ENCODE peak calls at places on chromosomes 5 and 9, in four cellular contexts. One of them, this sample, is unnamed. For H3K9me3, the result is how much of the 10 kb centered on the place peaks cover.

GRCh38 chr5:178111925-178112324 is 1.4 kb upstream of the N4BP3 start:
- DNase-seq in CD8-positive, alpha-beta T cell: no peak
- DNase-seq in psoas muscle: no peak
- DNase-seq in left ventricle myocardium inferior: no peak
- DNase-seq in this sample: no peak

GRCh38 chr5:171714286-171714685 is 71.3 kb upstream of the SMIM23 start:
- DNase-seq in psoas muscle: no peak
- DNase-seq in CD8-positive, alpha-beta T cell: no peak
- DNase-seq in left ventricle myocardium inferior: no peak
- DNase-seq in this sample: no peak

GRCh38 chr5:10288600-10289213 is 19.0 kb downstream of the CMBL start:
- DNase-seq in left ventricle myocardium inferior: peak
- DNase-seq in psoas muscle: peak
- DNase-seq in CD8-positive, alpha-beta T cell: peak
- DNase-seq in this sample: peak

GRCh38 chr9:104682642-104683041 is 11.7 kb upstream of the OR13D1 start:
- DNase-seq in left ventricle myocardium inferior: no peak
- DNase-seq in psoas muscle: no peak
- DNase-seq in CD8-positive, alpha-beta T cell: no peak
- DNase-seq in this sample: no peak

GRCh38 chr5:132419517-132420468 is 50.3 kb downstream of the SLC22A5 start:
- DNase-seq in left ventricle myocardium inferior: peak
- DNase-seq in psoas muscle: peak
- DNase-seq in CD8-positive, alpha-beta T cell: peak
- DNase-seq in this sample: peak

GRCh38 chr9:100856238-100856637 is 172.3 kb upstream of the PLPPR1 start:
- DNase-seq in left ventricle myocardium inferior: no peak
- DNase-seq in CD8-positive, alpha-beta T cell: no peak
- DNase-seq in psoas muscle: no peak
- DNase-seq in this sample: no peak

GRCh38 chr9:124257070-124257864 is 482 bp upstream of the NEK6 start:
- DNase-seq in CD8-positive, alpha-beta T cell: no peak
- DNase-seq in left ventricle myocardium inferior: no peak
- DNase-seq in psoas muscle: peak
- DNase-seq in this sample: no peak

GRCh38 chr9:133986774-133987454 is 5.2 kb downstream of the VAV2 start:
- DNase-seq in CD8-positive, alpha-beta T cell: no peak
- DNase-seq in psoas muscle: peak
- DNase-seq in left ventricle myocardium inferior: peak
- DNase-seq in this sample: no peak

GRCh38 chr9:84254972-84255371 is 85.6 kb downstream of the SLC28A3 start:
- DNase-seq in CD8-positive, alpha-beta T cell: no peak
- DNase-seq in psoas muscle: no peak
- DNase-seq in left ventricle myocardium inferior: peak
- DNase-seq in this sample: no peak

GRCh38 chr5:144177548-144177947 is 6.9 kb downstream of the KCTD16 start:
- DNase-seq in left ventricle myocardium inferior: no peak
- DNase-seq in psoas muscle: no peak
- DNase-seq in CD8-positive, alpha-beta T cell: no peak
- DNase-seq in this sample: no peak
- H3K4me3 ChIP-seq in left ventricle myocardium inferior: no peak
- H3K4me3 ChIP-seq in psoas muscle: no peak
- H3K4me3 ChIP-seq in CD8-positive, alpha-beta T cell: no peak
- H3K4me3 ChIP-seq in this sample: no peak

GRCh38 chr9:2489838-2490314 is 131.7 kb upstream of the VLDLR start:
- DNase-seq in CD8-positive, alpha-beta T cell: no peak
- DNase-seq in left ventricle myocardium inferior: no peak
- DNase-seq in psoas muscle: no peak
- DNase-seq in this sample: no peak
- TF ChIP-seq CTCF in CD8-positive, alpha-beta T cell: no peak
- TF ChIP-seq CTCF in left ventricle myocardium inferior: no peak
- TF ChIP-seq CTCF in psoas muscle: no peak
- TF ChIP-seq CTCF in this sample: no peak

DNA sequence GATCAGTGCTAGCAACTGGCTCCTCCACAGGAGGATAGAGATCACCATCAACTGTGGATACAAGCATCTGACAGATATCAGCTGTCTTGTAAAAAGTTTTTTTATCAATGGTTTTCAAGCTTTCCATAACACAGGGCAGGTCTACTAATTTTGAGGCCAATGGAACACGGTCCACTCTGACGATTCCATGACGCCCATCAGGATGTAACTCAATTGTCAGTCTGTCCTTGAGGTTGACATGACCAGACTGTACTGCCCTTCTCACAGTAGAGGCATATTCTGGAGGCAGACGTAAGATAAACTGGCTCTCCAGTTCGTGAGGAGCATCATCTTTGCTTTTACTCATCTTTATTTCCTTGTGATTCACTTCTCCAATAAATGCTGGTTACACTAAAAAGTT is 885 bp downstream of the TAF7 start:
- DNase-seq in psoas muscle: no peak
- DNase-seq in left ventricle myocardium inferior: no peak
- DNase-seq in CD8-positive, alpha-beta T cell: no peak
- DNase-seq in this sample: no peak
- H3K9me3 ChIP-seq in psoas muscle: half or more
- H3K9me3 ChIP-seq in left ventricle myocardium inferior: half or more
- H3K9me3 ChIP-seq in CD8-positive, alpha-beta T cell: under half
- H3K9me3 ChIP-seq in this sample: half or more

GRCh38 chr9:113012492-113012891 is 500 bp upstream of the ZNF883 start:
- DNase-seq in psoas muscle: no peak
- DNase-seq in CD8-positive, alpha-beta T cell: no peak
- DNase-seq in left ventricle myocardium inferior: no peak
- DNase-seq in this sample: no peak
- H3K4me3 ChIP-seq in psoas muscle: peak
- H3K4me3 ChIP-seq in CD8-positive, alpha-beta T cell: no peak
- H3K4me3 ChIP-seq in left ventricle myocardium inferior: peak
- H3K4me3 ChIP-seq in this sample: no peak

DNA sequence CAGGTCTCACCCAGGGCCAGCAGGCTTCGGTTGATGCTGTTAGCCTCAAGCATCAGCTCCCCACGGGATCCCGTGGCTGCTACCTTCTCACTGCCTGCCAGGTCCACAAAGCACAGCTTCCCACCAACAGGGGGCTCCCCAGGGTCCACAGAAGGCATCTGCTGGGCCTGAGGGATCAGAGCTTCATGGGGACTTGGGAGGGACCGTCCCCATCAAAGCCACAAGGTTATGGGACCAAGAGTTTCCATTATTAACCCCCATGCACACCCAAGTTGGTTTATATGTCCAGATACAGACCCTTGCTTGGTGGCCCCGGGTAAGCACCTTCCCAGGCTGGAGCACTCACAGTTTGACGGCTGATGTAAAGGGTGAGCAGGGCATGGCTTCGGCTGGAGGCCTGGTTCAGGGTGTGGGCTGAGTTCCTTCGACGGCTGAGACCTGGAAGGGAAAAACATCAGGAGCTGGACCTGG is 3.0 kb downstream of the KIF12 start:
- DNase-seq in CD8-positive, alpha-beta T cell: no peak
- DNase-seq in psoas muscle: no peak
- DNase-seq in left ventricle myocardium inferior: no peak
- DNase-seq in this sample: no peak
- TF ChIP-seq CTCF in CD8-positive, alpha-beta T cell: no peak
- TF ChIP-seq CTCF in psoas muscle: no peak
- TF ChIP-seq CTCF in left ventricle myocardium inferior: no peak
- TF ChIP-seq CTCF in this sample: no peak

GRCh38 chr5:141355641-141356040 is 820 bp downstream of the PCDHGA4 start:
- DNase-seq in CD8-positive, alpha-beta T cell: no peak
- DNase-seq in left ventricle myocardium inferior: no peak
- DNase-seq in psoas muscle: no peak
- DNase-seq in this sample: no peak
- H3K9me3 ChIP-seq in CD8-positive, alpha-beta T cell: under half
- H3K9me3 ChIP-seq in left ventricle myocardium inferior: half or more
- H3K9me3 ChIP-seq in psoas muscle: under half
- H3K9me3 ChIP-seq in this sample: under half

DNA sequence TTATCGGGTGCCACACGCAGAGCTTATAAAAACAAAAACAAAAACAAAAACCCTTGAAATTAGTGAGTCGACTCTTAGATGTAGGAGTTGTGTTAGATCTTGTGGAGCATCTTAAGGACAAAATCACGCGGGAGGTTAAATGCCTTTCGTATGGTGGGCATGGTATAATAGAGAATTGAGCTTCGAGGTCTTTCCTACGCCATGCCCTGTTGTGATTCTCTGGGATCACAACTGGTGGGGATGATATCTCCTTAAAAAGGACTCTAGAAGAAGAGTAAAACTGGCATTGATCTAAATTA is 773 bp upstream of the ELL2 start:
- DNase-seq in left ventricle myocardium inferior: no peak
- DNase-seq in CD8-positive, alpha-beta T cell: no peak
- DNase-seq in psoas muscle: no peak
- DNase-seq in this sample: no peak
- H3K4me3 ChIP-seq in left ventricle myocardium inferior: peak
- H3K4me3 ChIP-seq in CD8-positive, alpha-beta T cell: peak
- H3K4me3 ChIP-seq in psoas muscle: peak
- H3K4me3 ChIP-seq in this sample: peak

DNA sequence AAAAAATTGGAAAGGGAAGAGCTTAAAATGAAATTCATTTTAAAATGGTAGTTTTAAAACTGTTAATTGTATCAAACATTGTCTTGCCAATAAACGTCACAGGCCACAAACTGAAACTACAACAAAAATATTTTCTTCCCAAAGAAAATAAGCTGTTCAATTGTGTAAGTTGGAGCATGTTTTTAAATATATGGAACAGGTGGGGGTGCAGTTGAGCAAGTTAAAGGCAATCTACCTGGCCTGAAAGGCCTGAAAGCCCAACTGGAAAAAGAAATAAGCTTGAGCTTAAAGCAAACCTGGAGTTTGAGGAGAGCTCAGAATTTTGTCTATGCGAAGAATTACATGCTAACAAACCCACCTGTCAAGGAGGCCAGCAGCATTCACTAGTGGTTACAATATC is 439.5 kb downstream of the ACTL7B start:
- DNase-seq in psoas muscle: no peak
- DNase-seq in CD8-positive, alpha-beta T cell: no peak
- DNase-seq in left ventricle myocardium inferior: no peak
- DNase-seq in this sample: no peak
- TF ChIP-seq CTCF in psoas muscle: peak
- TF ChIP-seq CTCF in CD8-positive, alpha-beta T cell: no peak
- TF ChIP-seq CTCF in left ventricle myocardium inferior: no peak
- TF ChIP-seq CTCF in this sample: no peak

GRCh38 chr5:1041225-1042186 is 32.9 kb downstream of the NKD2 start:
- DNase-seq in psoas muscle: no peak
- DNase-seq in CD8-positive, alpha-beta T cell: no peak
- DNase-seq in left ventricle myocardium inferior: no peak
- DNase-seq in this sample: no peak
- H3K9me3 ChIP-seq in psoas muscle: under half
- H3K9me3 ChIP-seq in CD8-positive, alpha-beta T cell: under half
- H3K9me3 ChIP-seq in left ventricle myocardium inferior: under half
- H3K9me3 ChIP-seq in this sample: under half

DNA sequence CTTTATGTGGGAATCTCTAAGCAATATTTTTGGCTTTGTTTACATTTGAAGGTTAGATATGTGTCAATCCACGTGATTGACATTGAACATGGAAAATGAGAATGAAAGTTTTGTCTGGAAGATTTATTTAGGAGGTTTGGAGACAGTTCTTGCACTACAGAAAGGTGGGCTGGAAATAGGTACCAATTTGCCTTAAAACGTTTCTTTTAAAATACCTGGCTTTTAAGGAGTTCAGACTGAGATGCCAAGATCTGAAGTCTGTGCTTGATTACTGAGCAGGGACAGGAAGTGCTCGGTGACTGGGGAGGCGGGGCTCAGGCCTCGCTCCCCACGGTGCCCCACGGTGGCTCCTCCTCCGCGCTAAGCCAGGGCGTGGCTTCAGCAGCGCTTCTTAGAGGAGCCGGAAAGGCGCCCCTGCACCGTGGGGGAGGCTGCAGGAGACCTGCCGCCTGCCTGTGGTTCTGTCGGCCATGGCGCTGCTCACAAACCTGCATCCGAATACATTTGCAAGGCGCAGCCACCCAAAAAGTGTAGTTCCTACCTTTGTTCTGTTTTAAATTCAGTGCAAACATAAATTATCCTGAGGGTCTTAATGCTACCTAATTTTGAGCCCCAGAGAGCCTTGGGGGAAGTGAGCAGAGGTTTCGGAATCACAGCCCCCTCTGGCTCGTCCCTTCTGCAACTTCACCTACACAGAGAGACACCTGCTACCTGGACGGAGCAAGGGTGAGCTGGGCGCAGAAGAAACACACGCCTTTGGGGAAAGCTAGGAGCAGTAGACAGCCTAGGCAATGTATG is 49.2 kb downstream of the USP20 start:
- DNase-seq in psoas muscle: peak
- DNase-seq in left ventricle myocardium inferior: peak
- DNase-seq in CD8-positive, alpha-beta T cell: peak
- DNase-seq in this sample: peak
- H3K4me3 ChIP-seq in psoas muscle: peak
- H3K4me3 ChIP-seq in left ventricle myocardium inferior: peak
- H3K4me3 ChIP-seq in CD8-positive, alpha-beta T cell: peak
- H3K4me3 ChIP-seq in this sample: peak